ENCODE peak calls at places on chromosomes 2 and 18, in ten cellular contexts. R is mesothelial cell of epicardium, N is HTR-8/SVneo, T is heart right ventricle, C is Caki2, U is fibroblast of the aortic adventitia, M is kidney epithelial cell, K is activated T-cell treated with anti-CD3 and anti-CD28 coated beads for 1 hour, S is GF-D8, O is A549. W is an unnamed sample.

GRCh38 chr18:24136967-24137373 is 1.9 kb upstream of the CABYR start:
- DNase-seq in M (no peak), U (no peak), T (no peak), N (no peak), K (no peak), C (peak), O (no peak), S (no peak), R (no peak), W (no peak)

GRCh38 chr18:10153924-10154635 is 240.3 kb downstream of the VAPA start:
- DNase-seq in M (no peak), R (no peak), O (no peak), C (no peak), S (no peak), K (no peak), U (no peak), T (no peak), N (no peak), W (no peak)

GRCh38 chr2:52874706-52875105 is 892.9 kb upstream of the CHAC2 start:
- DNase-seq in K (no peak), R (no peak), M (no peak), T (no peak), O (no peak), S (no peak), N (no peak), C (no peak), U (no peak), W (no peak)

GRCh38 chr2:138503087-138503442 is 1.5 kb downstream of the SPOPL start:
- DNase-seq in R (no peak), N (no peak), M (no peak), S (peak), U (no peak), O (no peak), C (no peak), K (no peak), T (no peak), W (no peak)

GRCh38 chr2:236238756-236239155 is 25.4 kb downstream of the ASB18 start:
- DNase-seq in M (no peak), R (no peak), S (no peak), C (no peak), N (no peak), O (no peak), U (no peak), K (no peak), T (no peak), W (no peak)

GRCh38 chr2:135741043-135741394 is 636 bp upstream of the UBXN4 start:
- DNase-seq in S (no peak), R (no peak), O (no peak), C (no peak), T (no peak), K (no peak), U (no peak), N (no peak), M (no peak), W (no peak)

GRCh38 chr2:176638167-176639015 is 369.1 kb downstream of the MTX2 start:
- DNase-seq in R (peak), M (no peak), N (peak), T (peak), C (peak), O (peak), K (peak), S (no peak), U (peak), W (peak)

GRCh38 chr18:9086015-9086414 is 16.5 kb upstream of the NDUFV2 start:
- DNase-seq in N (no peak), O (no peak), K (no peak), M (no peak), R (no peak), S (no peak), C (no peak), U (no peak), T (no peak), W (no peak)

GRCh38 chr2:158722266-158723105 is 72.6 kb upstream of the DAPL1 start:
- DNase-seq in N (no peak), C (no peak), M (no peak), R (no peak), T (no peak), K (no peak), O (no peak), S (no peak), U (no peak), W (no peak)

GRCh38 chr2:208783184-208783583 is 376.6 kb downstream of the PTH2R start:
- DNase-seq in R (no peak), S (no peak), T (no peak), C (no peak), K (no peak), N (no peak), M (no peak), O (no peak), U (no peak), W (no peak)

GRCh38 chr2:26911911-26912861 is 58.3 kb upstream of the MAPRE3 start:
- DNase-seq in N (no peak), O (no peak), M (no peak), R (no peak), S (no peak), T (no peak), U (no peak), C (no peak), K (no peak), W (no peak)

GRCh38 chr18:11175266-11175947 is 26.0 kb upstream of the PIEZO2 start:
- DNase-seq in T (no peak), N (no peak), S (no peak), R (no peak), O (no peak), M (no peak), U (peak), K (no peak), C (no peak), W (no peak)

GRCh38 chr2:40754912-40755311 is 303.0 kb upstream of the SLC8A1 start:
- DNase-seq in S (no peak), U (no peak), T (no peak), R (no peak), C (no peak), N (no peak), K (no peak), M (no peak), O (no peak), W (no peak)

GRCh38 chr2:33457588-33458247 is 18.7 kb upstream of the RASGRP3 start:
- DNase-seq in M (no peak), S (no peak), N (no peak), O (no peak), R (no peak), T (peak), K (no peak), C (no peak), U (peak), W (no peak)

GRCh38 chr18:5542393-5543035 is 1.3 kb downstream of the EPB41L3 start:
- DNase-seq in M (no peak), T (peak), C (no peak), R (no peak), S (no peak), O (no peak), K (no peak), N (no peak), U (peak), W (peak)

GRCh38 chr2:217520361-217521010 is 482.3 kb downstream of the TNS1 start:
- DNase-seq in K (no peak), N (peak), S (no peak), M (no peak), U (peak), O (no peak), C (no peak), T (no peak), R (no peak), W (no peak)

GRCh38 chr2:211744379-211744778 is 794.2 kb downstream of the ERBB4 start:
- DNase-seq in O (no peak), T (no peak), C (no peak), M (no peak), U (no peak), K (no peak), N (no peak), R (no peak), S (no peak), W (no peak)

GRCh38 chr2:237696471-237696870 is 69.1 kb downstream of the LRRFIP1 start:
- DNase-seq in M (no peak), U (no peak), N (no peak), T (no peak), R (no peak), S (no peak), C (no peak), K (no peak), O (no peak), W (no peak)

GRCh38 chr2:95316466-95317122 is 19.4 kb downstream of the KCNIP3 start:
- DNase-seq in T (no peak), U (peak), S (no peak), O (no peak), N (peak), K (no peak), C (peak), R (no peak), M (no peak), W (no peak)

GRCh38 chr18:3066391-3067079 is 53.6 kb upstream of the LPIN2 start:
- DNase-seq in N (no peak), U (no peak), S (peak), C (no peak), K (no peak), T (no peak), O (no peak), R (no peak), M (no peak), W (no peak)

GRCh38 chr2:161136696-161137324 is 23.4 kb upstream of the TANK start:
- DNase-seq in M (peak), O (no peak), S (peak), K (no peak), U (peak), N (no peak), T (peak), R (no peak), C (peak), W (no peak)

GRCh38 chr2:42835577-42836371 is 43.4 kb upstream of the HAAO start:
- DNase-seq in K (no peak), S (peak), T (no peak), N (peak), U (peak), R (no peak), C (peak), O (peak), M (peak), W (no peak)

GRCh38 chr2:186540971-186541370 is 48.9 kb upstream of the ITGAV start:
- DNase-seq in N (no peak), T (no peak), S (no peak), O (no peak), R (no peak), U (no peak), K (no peak), M (no peak), C (no peak), W (no peak)

GRCh38 chr2:68218343-68218901 is 33.9 kb downstream of the PPP3R1 start:
- DNase-seq in U (no peak), R (no peak), N (no peak), S (no peak), M (no peak), O (no peak), T (no peak), K (no peak), C (peak), W (no peak)

GRCh38 chr2:187310696-187311095 is 137.4 kb downstream of the CALCRL start:
- DNase-seq in C (no peak), T (no peak), N (no peak), R (no peak), O (no peak), U (peak), K (no peak), M (no peak), S (no peak), W (no peak)

GRCh38 chr2:49241506-49241905 is 87.2 kb upstream of the FSHR start:
- DNase-seq in N (no peak), R (no peak), S (no peak), C (peak), T (no peak), O (no peak), U (peak), M (no peak), K (no peak), W (no peak)

GRCh38 chr18:9855686-9856085 is 30.1 kb upstream of the TXNDC2 start:
- DNase-seq in O (no peak), M (no peak), K (no peak), U (no peak), C (peak), T (no peak), S (no peak), N (no peak), R (no peak), W (no peak)

GRCh38 chr18:23433360-23433759 is 19.7 kb upstream of the RIOK3 start:
- DNase-seq in K (no peak), N (no peak), C (no peak), M (no peak), O (no peak), U (peak), S (no peak), R (no peak), T (peak), W (no peak)

GRCh38 chr2:142545036-142545435 is 332.4 kb upstream of the KYNU start:
- DNase-seq in C (no peak), K (no peak), U (no peak), S (no peak), T (no peak), N (no peak), O (no peak), M (no peak), R (no peak), W (no peak)

GRCh38 chr2:219417374-219417773 is 803 bp upstream of the DES start:
- DNase-seq in N (no peak), R (no peak), C (no peak), T (peak), K (no peak), M (no peak), U (no peak), S (no peak), O (no peak), W (no peak)